ENCODE peak calls at places on chromosomes 11 and 22, in nine cellular contexts. O, W, I, L, A, B, G, E and U are unnamed samples.

GRCh38 chr11:72005347-72006260 is 6.9 kb downstream of the IL18BP start:
- DNase-seq in O (no peak), W (no peak), I (no peak), L (no peak), A (no peak), B (no peak), G (no peak), E (no peak), U (no peak)

GRCh38 chr11:134950692-134951304 is 538.8 kb upstream of the B3GAT1 start:
- DNase-seq in O (peak; percentile 75), W (no peak), I (no peak), L (no peak), A (no peak), B (peak; percentile 79), G (no peak), E (no peak), U (no peak)

GRCh38 chr11:118789501-118790356 is 1.2 kb downstream of the DDX6 start:
- DNase-seq in O (no peak), W (no peak), I (no peak), L (peak; percentile 44), A (no peak), B (peak; percentile 25), G (no peak), E (no peak), U (no peak)

GRCh38 chr22:38758276-38758945 is 2.6 kb upstream of the SUN2 start:
- DNase-seq in O (no peak), W (no peak), I (no peak), L (peak; percentile 86), A (no peak), B (no peak), G (no peak), E (no peak), U (no peak)

GRCh38 chr11:71240865-71241691 is 11.3 kb downstream of the SHANK2 start:
- DNase-seq in O (peak; percentile 94), W (no peak), I (peak; percentile 12), L (no peak), A (no peak), B (peak; percentile 56), G (peak; percentile 29), E (peak; percentile 57), U (no peak)

GRCh38 chr22:35231585-35232084 is 25.7 kb upstream of the HMGXB4 start:
- DNase-seq in O (peak; percentile 55), W (peak; percentile 33), I (peak; percentile 43), L (peak; percentile 72), A (peak; percentile 73), B (peak; percentile 52), G (peak; percentile 63), E (peak; percentile 72), U (no peak)

GRCh38 chr22:41857160-41857859 is 24.4 kb downstream of the SREBF2 start:
- DNase-seq in O (peak; percentile 72), W (no peak), I (peak; percentile 68), L (peak; percentile 70), A (no peak), B (peak; percentile 77), G (peak; percentile 62), E (peak; percentile 38), U (no peak)

GRCh38 chr11:68044145-68044813 is 5.5 kb downstream of the TCIRG1 start:
- DNase-seq in O (no peak), W (no peak), I (peak; percentile 49), L (no peak), A (no peak), B (no peak), G (no peak), E (no peak), U (no peak)

GRCh38 chr11:64744544-64745218 is 739 bp upstream of the RASGRP2 start:
- DNase-seq in O (no peak), W (no peak), I (peak; percentile 52), L (peak; percentile 48), A (no peak), B (no peak), G (no peak), E (no peak), U (no peak)

GRCh38 chr11:45662665-45663485 is 2.5 kb downstream of the CHST1 start:
- DNase-seq in O (peak; percentile 89), W (no peak), I (no peak), L (no peak), A (no peak), B (peak; percentile 89), G (no peak), E (no peak), U (no peak)

GRCh38 chr11:69368119-69368880 is 74.3 kb downstream of the MYEOV start:
- DNase-seq in O (no peak), W (no peak), I (no peak), L (no peak), A (peak; percentile 28), B (no peak), G (no peak), E (no peak), U (no peak)

GRCh38 chr11:130523609-130524008 is 75.2 kb downstream of the ADAMTS15 start:
- DNase-seq in O (peak; percentile 97), W (no peak), I (no peak), L (no peak), A (peak; percentile 25), B (peak; percentile 96), G (no peak), E (no peak), U (no peak)
- H3K27ac ChIP-seq in O (peak overlapping the region; percentile 95), W (peak overlapping the region; percentile 94), I (no peak overlapping the region), L (no peak overlapping the region), A (peak overlapping the region; percentile 30), B (peak overlapping the region; percentile 84), G (no peak overlapping the region), E (peak overlapping the region; percentile 87), U (peak overlapping the region; percentile 29)

GRCh38 chr11:2302280-2302843 is 549 bp downstream of the TSPAN32 start:
- DNase-seq in O (no peak), W (no peak), I (peak; percentile 80), L (peak; percentile 45), A (peak; percentile 28), B (no peak), G (no peak), E (no peak), U (no peak)

GRCh38 chr11:2300290-2300935 is 1.3 kb downstream of the C11orf21 start:
- DNase-seq in O (no peak), W (peak; percentile 24), I (no peak), L (peak; percentile 22), A (peak; percentile 28), B (no peak), G (no peak), E (peak; percentile 25), U (no peak)

GRCh38 chr11:2299773-2300172 is 1.9 kb downstream of the C11orf21 start:
- DNase-seq in O (no peak), W (no peak), I (no peak), L (no peak), A (no peak), B (no peak), G (no peak), E (peak; percentile 19), U (no peak)

GRCh38 chr11:2301631-2302272 is at the start of the genes C11orf21 and TSPAN32:
- DNase-seq in O (peak; percentile 3), W (peak; percentile 69), I (peak; percentile 97), L (peak; percentile 55), A (peak; percentile 54), B (peak; percentile 64), G (no peak), E (peak; percentile 69), U (no peak)

GRCh38 chr11:2300936-2301630 is 635 bp downstream of the C11orf21 start:
- DNase-seq in O (no peak), W (no peak), I (no peak), L (peak; percentile 21), A (peak; percentile 29), B (no peak), G (no peak), E (peak; percentile 23), U (peak; percentile 37)
- H3K4me3 ChIP-seq in O (no peak overlapping the region), W (peak overlapping the region; percentile 67), I (peak overlapping the region; percentile 69), L (peak overlapping the region; percentile 82), A (no peak overlapping the region), B (no peak overlapping the region), G (no peak overlapping the region), E (peak overlapping the region; percentile 31), U (no peak overlapping the region)

DNA sequence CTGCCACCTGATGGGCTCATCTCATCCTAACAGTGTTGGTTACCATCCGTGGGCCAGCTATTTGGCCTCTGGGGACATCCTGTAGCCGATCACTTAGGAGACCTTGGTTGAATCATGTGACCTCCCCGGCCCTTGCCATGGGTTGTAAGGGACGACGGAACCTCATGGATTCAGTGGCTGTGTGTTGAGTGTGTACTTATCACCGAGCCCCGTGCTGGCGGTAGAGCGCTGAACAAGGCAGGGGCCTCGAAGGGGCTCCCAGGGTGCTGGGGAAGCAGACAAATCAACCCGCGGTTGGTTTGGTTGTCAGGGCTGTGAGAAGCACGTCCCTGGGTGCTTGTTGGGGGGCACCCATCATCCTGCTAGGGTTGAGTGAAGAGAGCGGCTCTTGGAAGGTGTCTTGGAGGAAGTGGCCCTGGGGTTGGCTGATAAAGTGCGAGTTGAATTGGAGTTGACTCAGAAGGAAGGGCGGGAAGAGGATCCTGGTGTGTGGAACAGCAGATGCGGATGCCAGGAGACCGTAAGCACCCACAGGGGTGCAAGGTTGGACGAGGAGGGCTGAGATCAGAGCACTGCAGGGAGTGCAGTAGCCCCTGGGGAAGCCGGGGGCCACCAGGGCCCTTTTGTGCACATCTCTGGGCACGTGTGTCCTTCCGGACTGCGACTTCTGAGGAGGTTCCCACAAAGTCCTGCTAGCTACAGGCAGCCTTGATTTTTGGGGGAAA is 53.6 kb downstream of the MPPED1 start:
- DNase-seq in O (no peak), W (no peak), I (no peak), L (no peak), A (no peak), B (no peak), G (no peak), E (no peak), U (no peak)
- H3K27me3 ChIP-seq in O (no peaks in the 10 kb centered on the region), W (peaks cover 71% of the 10 kb centered on the region), I (peaks cover 5% of the 10 kb centered on the region), L (no peaks in the 10 kb centered on the region), A (peaks cover 3% of the 10 kb centered on the region), B (no peaks in the 10 kb centered on the region), G (peaks cover 5% of the 10 kb centered on the region), E (peaks cover 5% of the 10 kb centered on the region), U (no peaks in the 10 kb centered on the region)

DNA sequence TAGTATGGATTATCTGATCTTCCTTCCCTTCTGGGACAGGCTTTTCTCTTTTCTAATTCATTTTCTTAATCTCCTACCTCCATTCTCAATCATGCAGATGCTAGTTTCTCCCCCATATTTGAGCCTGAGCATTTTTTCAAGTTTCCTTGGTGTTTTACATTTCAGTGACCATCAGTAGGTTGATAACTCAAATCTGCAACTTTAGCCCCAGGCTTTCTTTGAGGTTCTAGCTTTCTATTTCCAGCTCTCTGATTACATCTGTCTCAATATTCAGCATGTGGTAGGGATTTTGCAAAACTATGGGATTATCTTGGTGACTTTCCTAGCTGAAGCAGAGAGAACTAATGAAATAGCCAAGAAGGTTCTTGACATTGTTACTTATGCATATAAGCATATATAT is 67.8 kb downstream of the ARHGEF12 start:
- DNase-seq in O (no peak), W (no peak), I (no peak), L (no peak), A (no peak), B (no peak), G (no peak), E (no peak), U (no peak)
- H3K27ac ChIP-seq in O (no peak overlapping the region), W (peak overlapping the region; percentile 35), I (no peak overlapping the region), L (no peak overlapping the region), A (no peak overlapping the region), B (no peak overlapping the region), G (no peak overlapping the region), E (no peak overlapping the region), U (no peak overlapping the region)

GRCh38 chr11:34395916-34396555 is 38.2 kb upstream of the ABTB2 start:
- DNase-seq in O (peak; percentile 74), W (no peak), I (no peak), L (no peak), A (no peak), B (peak; percentile 56), G (no peak), E (no peak), U (no peak)
- H3K4me3 ChIP-seq in O (no peak overlapping the region), W (no peak overlapping the region), I (no peak overlapping the region), L (no peak overlapping the region), A (no peak overlapping the region), B (no peak overlapping the region), G (no peak overlapping the region), E (no peak overlapping the region), U (no peak overlapping the region)

GRCh38 chr11:124875401-124875800 is 10.2 kb downstream of the ROBO3 start:
- DNase-seq in O (no peak), W (no peak), I (no peak), L (no peak), A (no peak), B (no peak), G (no peak), E (no peak), U (no peak)
- H3K27me3 ChIP-seq in O (peaks cover 29% of the 10 kb centered on the region), W (peaks cover 86% of the 10 kb centered on the region), I (peaks cover 19% of the 10 kb centered on the region), L (no peaks in the 10 kb centered on the region), A (no peaks in the 10 kb centered on the region), B (peaks cover 22% of the 10 kb centered on the region), G (peaks cover 18% of the 10 kb centered on the region), E (peaks cover 27% of the 10 kb centered on the region), U (peaks cover 8% of the 10 kb centered on the region)